ENCODE peak calls at places on chromosomes 1 and 21, in six cellular contexts. K is fibroblast of lung, V is stomach, P is HL-60, N is sigmoid colon, F is ascending aorta. A is an unnamed sample.

GRCh38 chr1:150221552-150221951 is 14.4 kb downstream of the ANP32E start:
- DNase-seq in K (peak; percentile 20), V (no peak), P (no peak), N (no peak), F (no peak), A (peak; percentile 6)

GRCh38 chr1:38561110-38561509 is 298.5 kb downstream of the RRAGC start:
- DNase-seq in K (no peak), V (no peak), P (no peak), N (no peak), F (no peak), A (no peak)

GRCh38 chr1:17841944-17842343 is 86.8 kb downstream of the ACTL8 start:
- DNase-seq in K (no peak), V (no peak), P (no peak), N (no peak), F (no peak), A (no peak)

GRCh38 chr1:5311634-5312298 is 657.4 kb downstream of the AJAP1 start:
- DNase-seq in K (no peak), V (no peak), P (no peak), N (no peak), F (no peak), A (no peak)

GRCh38 chr1:77489910-77490309 is 192.5 kb downstream of the ZZZ3 start:
- DNase-seq in K (peak; percentile 65), V (no peak), P (no peak), N (no peak), F (no peak), A (peak; percentile 32)

GRCh38 chr1:6612641-6613360 is 730 bp upstream of the PHF13 start:
- DNase-seq in K (peak; percentile 49), V (peak; percentile 62), P (no peak), N (peak; percentile 84), F (no peak), A (peak; percentile 57)

GRCh38 chr1:175597969-175598765 is 145.2 kb downstream of the TNR start:
- DNase-seq in K (no peak), V (no peak), P (no peak), N (no peak), F (no peak), A (peak; percentile 91)

GRCh38 chr1:31570906-31571305 is 5.4 kb upstream of the TINAGL1 start:
- DNase-seq in K (no peak), V (no peak), P (no peak), N (no peak), F (no peak), A (no peak)

GRCh38 chr1:6970256-6970655 is 185.0 kb downstream of the CAMTA1 start:
- DNase-seq in K (no peak), V (no peak), P (no peak), N (no peak), F (no peak), A (no peak)

GRCh38 chr1:32813941-32814739 is 3.0 kb downstream of the YARS1 start:
- DNase-seq in K (peak; percentile 63), V (no peak), P (no peak), N (no peak), F (peak; percentile 68), A (peak; percentile 42)

GRCh38 chr1:218171302-218171893 is 113.7 kb upstream of the RRP15 start:
- DNase-seq in K (peak; percentile 26), V (no peak), P (no peak), N (no peak), F (no peak), A (peak; percentile 34)

GRCh38 chr1:213987876-213988638 is at the start of gene PROX1:
- DNase-seq in K (peak; percentile 93), V (peak; percentile 77), P (no peak), N (peak; percentile 95), F (peak; percentile 87), A (peak; percentile 66)

GRCh38 chr1:183711691-183712401 is 58.7 kb upstream of the APOBEC4 start:
- DNase-seq in K (peak; percentile 77), V (no peak), P (no peak), N (no peak), F (no peak), A (no peak)

GRCh38 chr1:68328485-68328884 is 96.2 kb upstream of the WLS start:
- DNase-seq in K (peak; percentile 66), V (no peak), P (no peak), N (no peak), F (no peak), A (no peak)

GRCh38 chr1:30778156-30778978 is 20.8 kb upstream of the LAPTM5 start:
- DNase-seq in K (peak; percentile 96), V (peak; percentile 44), P (no peak), N (no peak), F (no peak), A (peak; percentile 91)

GRCh38 chr1:25146382-25146855 is 85.9 kb downstream of the SYF2 start:
- DNase-seq in K (no peak), V (no peak), P (no peak), N (no peak), F (no peak), A (no peak)

GRCh38 chr1:152001631-152002584 is 8.2 kb upstream of the S100A10 start:
- DNase-seq in K (peak; percentile 97), V (peak; percentile 94), P (no peak), N (peak; percentile 92), F (peak; percentile 94), A (peak; percentile 99)

GRCh38 chr1:5448486-5448885 is 543.7 kb downstream of the NPHP4 start:
- DNase-seq in K (no peak), V (no peak), P (no peak), N (no peak), F (no peak), A (no peak)

GRCh38 chr1:109849670-109850069 is 61.0 kb upstream of the CSF1 start:
- DNase-seq in K (no peak), V (no peak), P (no peak), N (no peak), F (no peak), A (no peak)

GRCh38 chr1:24294757-24295371 is 24.3 kb upstream of the GRHL3 start:
- DNase-seq in K (peak; percentile 71), V (peak; percentile 40), P (peak; percentile 15), N (peak; percentile 93), F (peak; percentile 81), A (peak; percentile 85)

GRCh38 chr1:50720457-50721053 is 239.5 kb downstream of the FAF1 start:
- DNase-seq in K (no peak), V (no peak), P (no peak), N (no peak), F (no peak), A (no peak)

GRCh38 chr1:42737257-42737656 is 2.8 kb downstream of the CLDN19 start:
- DNase-seq in K (no peak), V (peak; percentile 88), P (peak; percentile 50), N (no peak), F (no peak), A (no peak)

GRCh38 chr1:93969371-93969770 is 60.1 kb upstream of the GCLM start:
- DNase-seq in K (no peak), V (no peak), P (no peak), N (no peak), F (no peak), A (no peak)

DNA sequence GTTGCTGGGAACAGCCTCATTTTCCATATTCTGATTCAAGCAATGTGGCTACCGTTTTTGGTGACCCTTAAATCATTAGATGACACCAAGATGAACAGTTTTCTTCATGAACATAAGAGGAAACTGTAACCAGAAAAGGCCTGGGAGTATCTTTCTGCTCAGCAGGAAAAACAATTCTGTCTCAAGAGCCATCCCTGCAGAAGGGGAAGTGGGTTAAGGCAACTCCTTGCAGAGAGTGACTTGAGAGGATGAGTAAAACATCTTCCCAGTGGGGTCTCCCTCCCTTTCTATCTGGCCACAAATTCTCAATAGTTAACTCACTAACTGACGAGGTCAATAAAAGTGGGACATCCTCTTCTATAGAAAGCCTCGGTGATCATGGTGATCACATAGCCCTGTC is 187.6 kb upstream of the NRIP1 start:
- DNase-seq in K (no peak), V (no peak), P (peak; percentile 26), N (no peak), F (no peak), A (no peak)
- TF ChIP-seq CTCF in K (no peak), V (no peak), P (no peak), N (no peak), F (no peak), A (no peak)

GRCh38 chr1:13520985-13521384 is 7.2 kb upstream of the LRRC38 start:
- DNase-seq in K (no peak), V (no peak), P (no peak), N (no peak), F (no peak), A (no peak)

GRCh38 chr1:13528320-13528719 is 14.5 kb upstream of the LRRC38 start:
- DNase-seq in K (no peak), V (no peak), P (no peak), N (no peak), F (no peak), A (no peak)

DNA sequence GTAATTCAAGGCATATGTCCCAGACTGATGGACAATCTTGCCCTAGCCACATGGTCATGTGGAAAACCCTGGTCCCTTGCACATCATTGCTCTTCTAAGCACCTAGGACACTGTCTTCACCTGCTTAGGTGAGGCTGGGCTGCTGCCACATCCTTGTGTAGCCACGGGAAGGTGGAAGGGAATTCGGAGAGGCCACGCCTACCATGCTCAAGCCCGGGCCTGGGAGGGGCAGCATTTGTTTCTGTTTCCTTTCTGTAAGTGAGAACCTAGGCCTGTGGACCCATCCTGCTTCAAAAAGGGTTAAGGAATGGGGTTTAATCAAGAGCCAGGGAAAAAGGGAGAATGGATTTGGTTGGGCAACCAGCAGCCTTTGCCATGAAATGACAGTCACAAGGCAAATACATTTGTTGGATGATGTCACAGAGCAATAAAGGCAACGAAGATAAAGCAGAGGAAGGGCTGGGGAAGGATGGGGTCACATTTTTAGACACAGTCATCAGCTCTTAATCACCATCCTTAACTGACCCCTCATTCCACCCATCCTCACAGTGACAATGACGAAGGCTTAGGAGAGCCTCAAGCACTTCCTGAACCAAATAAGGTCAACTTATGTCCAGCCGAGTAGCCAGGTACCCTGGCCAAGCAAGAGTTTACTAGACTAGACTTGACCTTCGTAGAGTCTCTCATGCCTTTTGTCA is 10.1 kb upstream of the LRRC38 start:
- DNase-seq in K (no peak), V (no peak), P (no peak), N (no peak), F (no peak), A (no peak)
- H3K27ac ChIP-seq in K (no peak overlapping the region), V (no peak overlapping the region), P (no peak overlapping the region), N (no peak overlapping the region), F (no peak overlapping the region), A (no peak overlapping the region)

DNA sequence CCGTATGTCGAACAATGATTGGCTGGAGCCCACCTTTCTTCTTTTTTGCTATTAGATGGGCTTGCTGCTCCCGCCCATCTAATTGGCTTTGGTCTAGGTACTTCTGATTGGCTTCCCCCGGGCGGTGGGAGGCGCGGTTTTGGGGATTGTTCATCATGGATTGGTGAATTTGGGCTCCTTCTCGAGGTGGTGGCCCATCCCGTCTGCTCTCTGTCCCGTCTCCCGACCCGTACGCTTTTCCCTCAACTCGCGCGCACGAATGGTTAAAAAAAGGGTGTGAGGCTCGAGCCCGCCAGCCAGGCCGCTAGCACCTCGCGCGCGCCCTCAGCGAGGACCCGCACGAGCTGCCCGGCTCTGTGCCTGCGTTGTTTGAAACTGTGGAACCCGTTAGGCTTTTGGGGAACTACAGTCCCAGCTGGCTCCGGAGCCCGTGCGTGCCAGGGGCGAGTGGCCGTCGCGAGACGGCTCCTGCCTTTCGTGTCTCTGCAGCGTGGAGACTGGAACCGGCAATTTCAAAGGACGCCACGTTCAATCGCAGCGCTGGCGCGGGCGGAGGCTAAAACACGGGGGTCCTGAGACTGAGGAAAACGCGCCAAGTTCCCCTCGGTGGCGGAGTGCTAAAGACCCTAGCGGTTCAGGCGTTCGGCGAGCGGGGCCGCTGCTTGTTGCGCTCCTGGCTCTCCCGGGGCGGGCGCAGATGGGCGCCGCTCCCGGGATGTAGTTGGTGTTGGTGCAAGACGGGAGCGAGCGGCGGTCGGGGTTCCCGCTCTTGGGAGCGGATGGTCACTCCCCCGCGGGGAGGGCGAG is at the start of gene USP1:
- DNase-seq in K (peak; percentile 100), V (peak; percentile 95), P (peak; percentile 98), N (peak; percentile 99), F (peak; percentile 99), A (peak; percentile 99)
- TF ChIP-seq CTCF in K (no peak), V (no peak), P (no peak), N (no peak), F (no peak), A (peak; percentile 1)

GRCh38 chr1:231190456-231190855 is 28.6 kb downstream of the TRIM67 start:
- DNase-seq in K (no peak), V (no peak), P (no peak), N (no peak), F (no peak), A (no peak)
- H3K27ac ChIP-seq in K (no peak overlapping the region), V (no peak overlapping the region), P (no peak overlapping the region), N (no peak overlapping the region), F (no peak overlapping the region), A (no peak overlapping the region)